ENCODE peak calls at places on chromosomes 4 and X, in eight cellular contexts. V is uterus, Q is tibial artery, A is astrocyte, Y is left lung, K is spleen, R is fibroblast of lung, S is psoas muscle. P is an unnamed sample. For H3K27me3, the result is how much of the 10 kb centered on the place peaks cover.

GRCh38 chr4:31964691-31965090 is 1244.5 kb downstream of the PCDH7 start:
- DNase-seq in V (no peak), Q (no peak), A (no peak), Y (no peak), K (no peak), R (no peak), S (no peak), P (no peak)

GRCh38 chr4:185672151-185672550 is 136.8 kb upstream of the PDLIM3 start:
- DNase-seq in V (no peak), Q (no peak), A (no peak), Y (no peak), K (no peak), R (no peak), S (no peak), P (no peak)

GRCh38 chr4:164959896-164960295 is 17.6 kb downstream of the TRIM61 start:
- DNase-seq in V (no peak), Q (no peak), A (no peak), Y (no peak), K (no peak), R (no peak), S (no peak), P (peak)

GRCh38 chrX:9789555-9789954 is 3.3 kb downstream of the SHROOM2 start:
- DNase-seq in V (no peak), Q (no peak), A (no peak), Y (no peak), K (peak), R (no peak), S (no peak), P (no peak)

GRCh38 chr4:165326831-165327210 is 648 bp upstream of the MSMO1 start:
- DNase-seq in V (peak), Q (no peak), A (no peak), Y (no peak), K (peak), R (no peak), S (no peak), P (peak)

GRCh38 chr4:88533088-88533790 is 9.7 kb upstream of the PYURF start:
- DNase-seq in V (no peak), Q (no peak), A (peak), Y (no peak), K (no peak), R (peak), S (no peak), P (no peak)

GRCh38 chrX:31397119-31397518 is 325.3 kb upstream of the FTHL17 start:
- DNase-seq in V (no peak), Q (no peak), A (peak), Y (no peak), K (no peak), R (peak), S (no peak), P (peak)

GRCh38 chr4:118888666-118889312 is at the start of gene SYNPO2:
- DNase-seq in V (peak), Q (peak), A (peak), Y (peak), K (peak), R (peak), S (peak), P (peak)

GRCh38 chr4:7414046-7414445 is 20.7 kb downstream of the PSAPL1 start:
- DNase-seq in V (no peak), Q (no peak), A (no peak), Y (peak), K (peak), R (no peak), S (no peak), P (no peak)

GRCh38 chr4:74503580-74503979 is 58.6 kb downstream of the AREG start:
- DNase-seq in V (no peak), Q (no peak), A (peak), Y (no peak), K (no peak), R (peak), S (no peak), P (no peak)

GRCh38 chrX:100635989-100636320 is 651 bp downstream of the TSPAN6 start:
- DNase-seq in V (no peak), Q (no peak), A (no peak), Y (no peak), K (no peak), R (no peak), S (no peak), P (no peak)

GRCh38 chr4:58983887-58984286 is 1873.7 kb upstream of the IGFBP7 start:
- DNase-seq in V (no peak), Q (no peak), A (no peak), Y (no peak), K (no peak), R (no peak), S (no peak), P (no peak)

GRCh38 chrX:70196961-70197805 is 19.9 kb downstream of the DGAT2L6 start:
- DNase-seq in V (peak), Q (peak), A (no peak), Y (no peak), K (no peak), R (peak), S (no peak), P (peak)

GRCh38 chrX:101287402-101287801 is 3.7 kb downstream of the TAF7L start:
- DNase-seq in V (no peak), Q (no peak), A (peak), Y (no peak), K (no peak), R (peak), S (no peak), P (no peak)

GRCh38 chr4:77699731-77700210 is 94.2 kb downstream of the CXCL13 start:
- DNase-seq in V (no peak), Q (no peak), A (peak), Y (no peak), K (no peak), R (peak), S (no peak), P (no peak)

GRCh38 chrX:51893931-51894696 is 691 bp downstream of the MAGED1 start:
- DNase-seq in V (peak), Q (peak), A (no peak), Y (no peak), K (no peak), R (peak), S (no peak), P (peak)

GRCh38 chrX:129981752-129982299 is 609 bp upstream of the BCORL1 start:
- DNase-seq in V (peak), Q (peak), A (no peak), Y (no peak), K (no peak), R (no peak), S (no peak), P (no peak)

GRCh38 chrX:129982300-129983246 is at the start of gene BCORL1:
- DNase-seq in V (peak), Q (peak), A (peak), Y (peak), K (peak), R (peak), S (peak), P (peak)

GRCh38 chrX:129980043-129980442 is 2.4 kb upstream of the BCORL1 start:
- DNase-seq in V (peak), Q (peak), A (no peak), Y (peak), K (peak), R (no peak), S (peak), P (no peak)

GRCh38 chrX:129980540-129981206 is 1.8 kb upstream of the BCORL1 start:
- DNase-seq in V (peak), Q (peak), A (no peak), Y (peak), K (peak), R (peak), S (peak), P (peak)

DNA sequence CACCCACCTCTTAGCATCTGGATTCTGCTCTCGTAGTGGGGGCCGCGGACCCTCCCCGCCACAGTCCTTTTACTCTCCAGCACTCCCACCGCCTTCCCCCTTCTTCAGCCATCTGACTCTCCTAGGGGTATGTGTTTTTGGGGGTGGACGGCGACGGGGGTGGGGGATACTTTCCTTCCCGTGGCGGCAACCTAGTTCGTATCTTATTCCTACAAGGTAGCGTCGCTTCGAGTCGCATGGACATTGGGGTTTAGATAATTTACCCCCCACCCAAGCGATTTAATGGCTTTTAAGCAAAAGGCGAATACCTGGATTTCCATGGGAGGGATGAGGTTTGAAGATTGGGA is 1.3 kb upstream of the BCORL1 start:
- DNase-seq in V (no peak), Q (no peak), A (no peak), Y (no peak), K (no peak), R (no peak), S (no peak), P (no peak)
- H3K4me3 ChIP-seq in V (no peak), Q (no peak), A (peak), Y (no peak), K (no peak), R (peak), S (no peak), P (peak)

DNA sequence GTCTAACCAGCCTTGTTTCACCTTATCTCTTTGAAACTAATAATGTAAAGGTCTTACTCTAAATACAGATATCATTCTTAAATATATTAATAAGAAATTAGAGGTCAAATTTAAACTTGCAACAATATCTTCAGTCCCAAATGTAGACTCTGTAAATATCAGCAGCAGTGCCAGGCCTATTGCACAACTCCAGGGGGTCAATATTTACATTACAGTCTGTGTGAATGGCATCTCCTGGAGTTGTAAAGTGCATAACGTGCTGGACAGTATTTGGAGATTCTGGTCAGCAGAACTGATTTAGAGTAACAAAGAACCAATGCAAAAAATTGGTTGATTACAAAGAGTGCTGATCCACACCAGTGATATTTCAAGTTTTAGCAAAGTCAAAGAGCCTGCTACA is 1225.9 kb downstream of the PCDH19 start:
- DNase-seq in V (no peak), Q (no peak), A (no peak), Y (no peak), K (no peak), R (no peak), S (no peak), P (no peak)
- H3K27me3 ChIP-seq in V (under half), Q (under half), A (under half), Y (under half), K (under half), R (under half), S (under half), P (under half)

GRCh38 chrX:46587158-46587557 is 13.6 kb downstream of the CHST7 start:
- DNase-seq in V (no peak), Q (no peak), A (peak), Y (no peak), K (no peak), R (peak), S (no peak), P (peak)

GRCh38 chrX:46589977-46590723 is 16.6 kb downstream of the CHST7 start:
- DNase-seq in V (no peak), Q (no peak), A (peak), Y (no peak), K (no peak), R (peak), S (no peak), P (no peak)

GRCh38 chrX:46582964-46583363 is 9.4 kb downstream of the CHST7 start:
- DNase-seq in V (peak), Q (no peak), A (peak), Y (no peak), K (no peak), R (peak), S (no peak), P (peak)

GRCh38 chrX:46588263-46588662 is 14.7 kb downstream of the CHST7 start:
- DNase-seq in V (peak), Q (peak), A (peak), Y (no peak), K (no peak), R (peak), S (peak), P (peak)

GRCh38 chrX:46587753-46588171 is 14.2 kb downstream of the CHST7 start:
- DNase-seq in V (no peak), Q (no peak), A (peak), Y (no peak), K (no peak), R (peak), S (no peak), P (no peak)
- H3K4me3 ChIP-seq in V (no peak), Q (no peak), A (peak), Y (no peak), K (no peak), R (peak), S (no peak), P (no peak)

GRCh38 chr4:3649491-3649890 is 116.7 kb upstream of the ADRA2C start:
- DNase-seq in V (no peak), Q (no peak), A (no peak), Y (no peak), K (no peak), R (no peak), S (no peak), P (no peak)

GRCh38 chr4:3654036-3654807 is 112.0 kb upstream of the ADRA2C start:
- DNase-seq in V (no peak), Q (no peak), A (no peak), Y (no peak), K (no peak), R (no peak), S (no peak), P (no peak)

GRCh38 chr4:3655485-3656429 is 110.4 kb upstream of the ADRA2C start:
- DNase-seq in V (peak), Q (no peak), A (no peak), Y (no peak), K (no peak), R (no peak), S (no peak), P (no peak)

GRCh38 chr4:3651267-3651846 is 114.8 kb upstream of the ADRA2C start:
- DNase-seq in V (no peak), Q (no peak), A (no peak), Y (no peak), K (no peak), R (no peak), S (no peak), P (no peak)

GRCh38 chr4:3652586-3652985 is 113.6 kb upstream of the ADRA2C start:
- DNase-seq in V (no peak), Q (no peak), A (no peak), Y (no peak), K (no peak), R (no peak), S (no peak), P (no peak)
- H3K27me3 ChIP-seq in V (under half), Q (under half), A (under half), Y (under half), K (under half), R (under half), S (half or more), P (under half)